ENCODE peak calls at places on chromosomes 7 and 10, in six cellular contexts. One of them, this sample, is unnamed.

GRCh38 chr7:106867641-106868351 is 2.7 kb downstream of the PIK3CG start:
- DNase-seq in AG09309: no peak
- DNase-seq in upper lobe of left lung: peak
- DNase-seq in mesothelial cell of epicardium: no peak
- DNase-seq in endothelial cell: no peak
- DNase-seq in body of pancreas: no peak
- DNase-seq in this sample: no peak

GRCh38 chr7:15832996-15833395 is 146.5 kb upstream of the MEOX2 start:
- DNase-seq in endothelial cell: no peak
- DNase-seq in body of pancreas: no peak
- DNase-seq in upper lobe of left lung: no peak
- DNase-seq in AG09309: no peak
- DNase-seq in mesothelial cell of epicardium: no peak
- DNase-seq in this sample: no peak

GRCh38 chr10:104650072-104650471 is 9.0 kb downstream of the SORCS3 start:
- DNase-seq in endothelial cell: no peak
- DNase-seq in mesothelial cell of epicardium: no peak
- DNase-seq in body of pancreas: no peak
- DNase-seq in upper lobe of left lung: no peak
- DNase-seq in AG09309: no peak
- DNase-seq in this sample: no peak

GRCh38 chr10:3043512-3044368 is 23.6 kb upstream of the PFKP start:
- DNase-seq in endothelial cell: peak
- DNase-seq in AG09309: peak
- DNase-seq in mesothelial cell of epicardium: peak
- DNase-seq in upper lobe of left lung: no peak
- DNase-seq in body of pancreas: peak
- DNase-seq in this sample: peak

GRCh38 chr7:37987732-37988131 is 67.3 kb downstream of the EPDR1 start:
- DNase-seq in endothelial cell: no peak
- DNase-seq in upper lobe of left lung: no peak
- DNase-seq in AG09309: no peak
- DNase-seq in mesothelial cell of epicardium: no peak
- DNase-seq in body of pancreas: peak
- DNase-seq in this sample: peak

GRCh38 chr10:96984512-96985225 is 152.6 kb downstream of the LCOR start:
- DNase-seq in mesothelial cell of epicardium: no peak
- DNase-seq in AG09309: no peak
- DNase-seq in upper lobe of left lung: no peak
- DNase-seq in body of pancreas: no peak
- DNase-seq in endothelial cell: no peak
- DNase-seq in this sample: no peak

GRCh38 chr7:157389951-157390730 is 53.3 kb downstream of the DNAJB6 start:
- DNase-seq in body of pancreas: peak
- DNase-seq in endothelial cell: no peak
- DNase-seq in upper lobe of left lung: peak
- DNase-seq in AG09309: no peak
- DNase-seq in mesothelial cell of epicardium: no peak
- DNase-seq in this sample: no peak

GRCh38 chr10:44339218-44339617 is 45.7 kb downstream of the CXCL12 start:
- DNase-seq in endothelial cell: no peak
- DNase-seq in upper lobe of left lung: no peak
- DNase-seq in AG09309: no peak
- DNase-seq in body of pancreas: no peak
- DNase-seq in mesothelial cell of epicardium: no peak
- DNase-seq in this sample: no peak

GRCh38 chr10:43595739-43596298 is 10.4 kb upstream of the ZNF485 start:
- DNase-seq in upper lobe of left lung: no peak
- DNase-seq in AG09309: no peak
- DNase-seq in endothelial cell: no peak
- DNase-seq in mesothelial cell of epicardium: no peak
- DNase-seq in body of pancreas: no peak
- DNase-seq in this sample: no peak

GRCh38 chr7:129906700-129907099 is 46.1 kb downstream of the UBE2H start:
- DNase-seq in body of pancreas: peak
- DNase-seq in upper lobe of left lung: no peak
- DNase-seq in AG09309: no peak
- DNase-seq in endothelial cell: no peak
- DNase-seq in mesothelial cell of epicardium: no peak
- DNase-seq in this sample: peak

GRCh38 chr7:119377-120163 is 72.8 kb upstream of the FAM20C start:
- DNase-seq in body of pancreas: peak
- DNase-seq in endothelial cell: no peak
- DNase-seq in upper lobe of left lung: peak
- DNase-seq in AG09309: no peak
- DNase-seq in mesothelial cell of epicardium: no peak
- DNase-seq in this sample: no peak

GRCh38 chr10:31242902-31243301 is 76.1 kb upstream of the ZEB1 start:
- DNase-seq in upper lobe of left lung: no peak
- DNase-seq in body of pancreas: peak
- DNase-seq in endothelial cell: no peak
- DNase-seq in AG09309: peak
- DNase-seq in mesothelial cell of epicardium: no peak
- DNase-seq in this sample: peak

GRCh38 chr10:111972109-111972508 is 211.5 kb downstream of the GPAM start:
- DNase-seq in mesothelial cell of epicardium: no peak
- DNase-seq in body of pancreas: no peak
- DNase-seq in endothelial cell: no peak
- DNase-seq in upper lobe of left lung: no peak
- DNase-seq in AG09309: no peak
- DNase-seq in this sample: peak

GRCh38 chr7:158829021-158829341 is 328 bp downstream of the ESYT2 start:
- DNase-seq in upper lobe of left lung: no peak
- DNase-seq in mesothelial cell of epicardium: no peak
- DNase-seq in endothelial cell: peak
- DNase-seq in AG09309: no peak
- DNase-seq in body of pancreas: peak
- DNase-seq in this sample: peak

GRCh38 chr10:127679642-127680255 is 57.2 kb upstream of the FOXI2 start:
- DNase-seq in body of pancreas: no peak
- DNase-seq in endothelial cell: peak
- DNase-seq in upper lobe of left lung: no peak
- DNase-seq in mesothelial cell of epicardium: no peak
- DNase-seq in AG09309: no peak
- DNase-seq in this sample: no peak

GRCh38 chr7:75626954-75627353 is 111.8 kb downstream of the HIP1 start:
- DNase-seq in endothelial cell: no peak
- DNase-seq in AG09309: no peak
- DNase-seq in upper lobe of left lung: no peak
- DNase-seq in body of pancreas: no peak
- DNase-seq in mesothelial cell of epicardium: no peak
- DNase-seq in this sample: no peak

GRCh38 chr7:73822319-73823173 is 8.2 kb upstream of the CLDN4 start:
- DNase-seq in AG09309: peak
- DNase-seq in upper lobe of left lung: no peak
- DNase-seq in mesothelial cell of epicardium: no peak
- DNase-seq in endothelial cell: no peak
- DNase-seq in body of pancreas: peak
- DNase-seq in this sample: peak

GRCh38 chr7:41504581-41504980 is 198.3 kb downstream of the INHBA start:
- DNase-seq in body of pancreas: no peak
- DNase-seq in AG09309: no peak
- DNase-seq in upper lobe of left lung: no peak
- DNase-seq in mesothelial cell of epicardium: no peak
- DNase-seq in endothelial cell: no peak
- DNase-seq in this sample: no peak

GRCh38 chr10:74244097-74244685 is 93.2 kb downstream of the ADK start:
- DNase-seq in AG09309: no peak
- DNase-seq in upper lobe of left lung: no peak
- DNase-seq in endothelial cell: no peak
- DNase-seq in mesothelial cell of epicardium: no peak
- DNase-seq in body of pancreas: peak
- DNase-seq in this sample: peak

GRCh38 chr7:26645126-26645525 is 219.3 kb downstream of the SKAP2 start:
- DNase-seq in upper lobe of left lung: no peak
- DNase-seq in endothelial cell: no peak
- DNase-seq in AG09309: no peak
- DNase-seq in body of pancreas: no peak
- DNase-seq in mesothelial cell of epicardium: no peak
- DNase-seq in this sample: no peak

GRCh38 chr10:35058686-35059085 is 31.5 kb downstream of the CUL2 start:
- DNase-seq in mesothelial cell of epicardium: no peak
- DNase-seq in endothelial cell: no peak
- DNase-seq in body of pancreas: no peak
- DNase-seq in AG09309: no peak
- DNase-seq in upper lobe of left lung: no peak
- DNase-seq in this sample: no peak
- TF ChIP-seq CTCF in mesothelial cell of epicardium: no peak
- TF ChIP-seq CTCF in endothelial cell: no peak
- TF ChIP-seq CTCF in body of pancreas: no peak
- TF ChIP-seq CTCF in AG09309: no peak
- TF ChIP-seq CTCF in upper lobe of left lung: no peak
- TF ChIP-seq CTCF in this sample: no peak

DNA sequence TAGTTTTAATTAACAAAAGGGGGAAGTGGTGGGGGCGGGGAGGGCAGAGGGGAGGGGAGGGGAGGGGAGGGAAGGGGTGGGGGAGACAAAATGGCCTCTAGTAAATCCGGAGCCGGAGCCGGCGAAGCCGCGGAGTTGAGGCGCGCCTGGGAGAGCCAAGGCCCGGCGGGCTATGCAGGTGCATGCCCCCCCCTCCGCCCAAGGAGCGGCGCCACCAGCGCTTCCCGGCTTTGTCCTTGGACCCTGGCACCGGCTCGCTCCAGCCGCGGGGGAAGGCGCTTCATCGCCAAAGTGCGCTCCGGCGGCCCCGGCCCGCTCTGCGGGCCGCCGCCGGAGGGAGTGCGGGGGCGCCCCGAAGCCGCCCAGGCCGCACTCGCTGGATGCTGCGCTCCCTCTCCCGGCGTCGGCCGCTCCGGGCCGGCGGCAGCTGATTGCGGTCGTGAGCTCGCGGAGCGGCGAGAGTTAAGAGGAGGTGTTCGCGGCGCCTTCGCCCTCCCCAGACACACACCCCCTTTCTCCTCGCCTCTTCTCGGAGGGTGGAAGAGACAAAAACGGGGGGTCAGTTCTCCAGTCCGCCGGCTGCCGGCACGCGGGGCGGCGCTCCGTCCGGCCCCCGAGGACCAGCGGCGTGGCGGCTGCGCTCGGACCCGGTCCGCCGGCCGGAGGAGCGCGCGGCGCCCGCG is at the start of gene LRRC4:
- DNase-seq in mesothelial cell of epicardium: peak
- DNase-seq in AG09309: no peak
- DNase-seq in endothelial cell: peak
- DNase-seq in upper lobe of left lung: peak
- DNase-seq in body of pancreas: no peak
- DNase-seq in this sample: peak
- TF ChIP-seq CTCF in mesothelial cell of epicardium: no peak
- TF ChIP-seq CTCF in AG09309: no peak
- TF ChIP-seq CTCF in endothelial cell: no peak
- TF ChIP-seq CTCF in upper lobe of left lung: no peak
- TF ChIP-seq CTCF in body of pancreas: no peak
- TF ChIP-seq CTCF in this sample: no peak

GRCh38 chr10:48506147-48506917 is 98.5 kb downstream of the ARHGAP22 start:
- DNase-seq in body of pancreas: no peak
- DNase-seq in mesothelial cell of epicardium: no peak
- DNase-seq in upper lobe of left lung: no peak
- DNase-seq in endothelial cell: no peak
- DNase-seq in AG09309: no peak
- DNase-seq in this sample: peak
- TF ChIP-seq CTCF in body of pancreas: no peak
- TF ChIP-seq CTCF in mesothelial cell of epicardium: no peak
- TF ChIP-seq CTCF in upper lobe of left lung: peak
- TF ChIP-seq CTCF in endothelial cell: no peak
- TF ChIP-seq CTCF in AG09309: peak
- TF ChIP-seq CTCF in this sample: peak

GRCh38 chr7:95687759-95688343 is 84.5 kb upstream of the DYNC1I1 start:
- DNase-seq in upper lobe of left lung: no peak
- DNase-seq in endothelial cell: peak
- DNase-seq in body of pancreas: peak
- DNase-seq in AG09309: no peak
- DNase-seq in mesothelial cell of epicardium: no peak
- DNase-seq in this sample: peak
- TF ChIP-seq CTCF in upper lobe of left lung: no peak
- TF ChIP-seq CTCF in endothelial cell: peak
- TF ChIP-seq CTCF in body of pancreas: peak
- TF ChIP-seq CTCF in AG09309: peak
- TF ChIP-seq CTCF in mesothelial cell of epicardium: peak
- TF ChIP-seq CTCF in this sample: no peak

GRCh38 chr10:114684822-114685209 is 26.7 kb upstream of the ABLIM1 start:
- DNase-seq in mesothelial cell of epicardium: no peak
- DNase-seq in body of pancreas: peak
- DNase-seq in upper lobe of left lung: no peak
- DNase-seq in endothelial cell: no peak
- DNase-seq in AG09309: no peak
- DNase-seq in this sample: no peak

GRCh38 chr10:114684085-114684821 is 26.2 kb upstream of the ABLIM1 start:
- DNase-seq in upper lobe of left lung: peak
- DNase-seq in endothelial cell: no peak
- DNase-seq in mesothelial cell of epicardium: no peak
- DNase-seq in AG09309: no peak
- DNase-seq in body of pancreas: peak
- DNase-seq in this sample: peak

GRCh38 chr10:114682532-114682931 is 24.5 kb upstream of the ABLIM1 start:
- DNase-seq in body of pancreas: no peak
- DNase-seq in mesothelial cell of epicardium: no peak
- DNase-seq in endothelial cell: no peak
- DNase-seq in upper lobe of left lung: no peak
- DNase-seq in AG09309: no peak
- DNase-seq in this sample: no peak

GRCh38 chr10:114683162-114683561 is 25.1 kb upstream of the ABLIM1 start:
- DNase-seq in mesothelial cell of epicardium: no peak
- DNase-seq in AG09309: no peak
- DNase-seq in endothelial cell: no peak
- DNase-seq in body of pancreas: peak
- DNase-seq in upper lobe of left lung: no peak
- DNase-seq in this sample: no peak

GRCh38 chr10:114683593-114683992 is 25.5 kb upstream of the ABLIM1 start:
- DNase-seq in AG09309: no peak
- DNase-seq in upper lobe of left lung: peak
- DNase-seq in mesothelial cell of epicardium: no peak
- DNase-seq in body of pancreas: no peak
- DNase-seq in endothelial cell: no peak
- DNase-seq in this sample: no peak
- TF ChIP-seq CTCF in AG09309: no peak
- TF ChIP-seq CTCF in upper lobe of left lung: no peak
- TF ChIP-seq CTCF in mesothelial cell of epicardium: no peak
- TF ChIP-seq CTCF in body of pancreas: no peak
- TF ChIP-seq CTCF in endothelial cell: no peak
- TF ChIP-seq CTCF in this sample: no peak